ENCODE peak calls at places on chromosomes 4 and X, in four cellular contexts. H, R, W and M are unnamed samples.

GRCh38 chr4:82138376-82138775 is 235.4 kb downstream of the HNRNPD start:
- DNase-seq in R (no peak), W (no peak), H (no peak), M (no peak)

GRCh38 chrX:118552501-118552900 is 56.9 kb downstream of the DOCK11 start:
- DNase-seq in W (no peak), H (no peak), R (no peak), M (no peak)

GRCh38 chrX:132412208-132412607 is 76.6 kb downstream of the MBNL3 start:
- DNase-seq in H (peak), R (peak), W (no peak), M (no peak)

GRCh38 chrX:53685711-53686110 is 808 bp downstream of the HUWE1 start:
- DNase-seq in W (no peak), R (no peak), H (no peak), M (no peak)

GRCh38 chrX:149495573-149496071 is 9.5 kb downstream of the IDS start:
- DNase-seq in W (no peak), H (no peak), R (peak), M (no peak)

GRCh38 chr4:138522366-138522765 is 280.2 kb upstream of the SLC7A11 start:
- DNase-seq in R (peak), W (peak), H (no peak), M (peak)

GRCh38 chr4:7411491-7411890 is 23.2 kb downstream of the PSAPL1 start:
- DNase-seq in H (no peak), W (no peak), R (no peak), M (no peak)

GRCh38 chrX:14363719-14364118 is 165.6 kb upstream of the GLRA2 start:
- DNase-seq in R (no peak), W (no peak), H (no peak), M (no peak)

GRCh38 chr4:66062044-66062443 is 391.8 kb upstream of the EPHA5 start:
- DNase-seq in W (no peak), R (no peak), H (no peak), M (no peak)

GRCh38 chr4:33923469-33923868 is 2320.8 kb downstream of the ARAP2 start:
- DNase-seq in R (no peak), W (no peak), H (no peak), M (no peak)

GRCh38 chrX:23699636-23700194 is 32.4 kb downstream of the PRDX4 start:
- DNase-seq in H (peak), R (no peak), W (peak), M (no peak)

GRCh38 chr4:70892086-70892769 is 9.9 kb upstream of the MOB1B start:
- DNase-seq in H (no peak), R (no peak), W (peak), M (no peak)

GRCh38 chr4:88939697-88940096 is 117.3 kb downstream of the FAM13A start:
- DNase-seq in H (no peak), W (no peak), R (no peak), M (no peak)

GRCh38 chr4:20428410-20429160 is 176.9 kb downstream of the SLIT2 start:
- DNase-seq in R (no peak), H (no peak), W (no peak), M (no peak)

GRCh38 chr4:173135241-173135847 is 33.3 kb upstream of the GALNT7 start:
- DNase-seq in R (no peak), H (no peak), W (no peak), M (no peak)

GRCh38 chr4:153467897-153468262 is 1.7 kb downstream of the TMEM131L start:
- DNase-seq in R (no peak), H (no peak), W (no peak), M (no peak)

GRCh38 chrX:141760761-141761160 is 62.2 kb upstream of the SPANXD start:
- DNase-seq in R (no peak), W (no peak), H (no peak), M (no peak)

GRCh38 chr4:1784789-1785591 is 8.1 kb upstream of the FGFR3 start:
- DNase-seq in R (peak), H (no peak), W (peak), M (no peak)

GRCh38 chr4:176611954-176612353 is 180.8 kb downstream of the VEGFC start:
- DNase-seq in R (no peak), H (no peak), W (no peak), M (no peak)

GRCh38 chrX:8067754-8068469 is 103.2 kb downstream of the VCX2 start:
- DNase-seq in H (no peak), W (peak), R (no peak), M (no peak)

GRCh38 chrX:118286066-118286758 is 59.7 kb upstream of the WDR44 start:
- DNase-seq in R (no peak), H (no peak), W (no peak), M (no peak)

GRCh38 chr4:99633772-99634171 is 23.9 kb downstream of the C4orf54 start:
- DNase-seq in W (no peak), H (no peak), R (peak), M (no peak)

GRCh38 chr4:115453416-115453815 is 340.0 kb upstream of the NDST4 start:
- DNase-seq in W (no peak), H (no peak), R (no peak), M (no peak)

GRCh38 chr4:183875251-183875825 is 29.8 kb upstream of the STOX2 start:
- DNase-seq in H (no peak), R (no peak), W (no peak), M (no peak)

GRCh38 chrX:19680580-19680979 is 165.3 kb upstream of the MAP3K15 start:
- DNase-seq in W (no peak), H (no peak), R (no peak), M (no peak)

GRCh38 chr4:10783351-10783750 is 98.8 kb upstream of the CLNK start:
- DNase-seq in R (no peak), H (no peak), W (no peak), M (no peak)

GRCh38 chr4:15677507-15677988 is 4.1 kb upstream of the FAM200B start:
- DNase-seq in R (peak), H (no peak), W (no peak), M (no peak)

GRCh38 chr4:187576751-187577150 is 418.8 kb upstream of the ZFP42 start:
- DNase-seq in R (no peak), H (no peak), W (no peak), M (no peak)
- TF ChIP-seq ELF4 in R (no peak), H (no peak), W (no peak), M (no peak)

GRCh38 chrX:39808471-39808917 is 289.3 kb downstream of the BCOR start:
- DNase-seq in H (no peak), R (no peak), W (peak), M (no peak)
- TF ChIP-seq ELF4 in H (no peak), R (no peak), W (no peak), M (no peak)

GRCh38 chr4:75235359-75235951 is 278.7 kb downstream of the RCHY1 start:
- DNase-seq in H (no peak), W (no peak), R (no peak), M (no peak)
- TF ChIP-seq ELF4 in H (no peak), W (no peak), R (no peak), M (no peak)

GRCh38 chrX:153647461-153648357 is 706 bp downstream of the DUSP9 start:
- DNase-seq in W (no peak), R (no peak), H (no peak), M (no peak)
- TF ChIP-seq ELF4 in W (no peak), R (no peak), H (no peak), M (no peak)

DNA sequence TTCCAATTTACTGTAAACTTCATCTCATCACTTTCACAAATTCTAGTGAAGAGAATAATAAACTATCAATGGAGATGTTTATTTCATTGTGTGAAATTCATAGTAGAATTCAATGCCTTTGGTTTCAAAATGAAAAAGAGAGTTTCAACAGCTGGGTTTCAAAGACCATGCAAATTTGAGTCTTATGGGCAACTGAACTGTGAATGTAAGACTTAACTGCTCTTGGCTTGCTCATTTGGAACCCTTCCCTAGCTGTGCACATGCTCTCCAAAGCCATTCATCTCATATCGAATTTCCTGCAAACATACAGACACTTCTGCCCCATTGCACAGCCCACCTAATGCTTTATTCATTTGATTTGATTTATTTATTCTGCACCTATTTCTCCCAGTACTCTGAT is 154.5 kb downstream of the GRXCR1 start:
- DNase-seq in H (no peak), W (no peak), R (no peak), M (no peak)
- TF ChIP-seq ELF4 in H (no peak), W (no peak), R (no peak), M (no peak)

GRCh38 chr4:86644892-86645291 is 50.8 kb downstream of the PTPN13 start:
- DNase-seq in H (no peak), W (no peak), R (no peak), M (no peak)

GRCh38 chr4:86641516-86642090 is 47.5 kb downstream of the PTPN13 start:
- DNase-seq in W (no peak), R (no peak), H (no peak), M (no peak)

GRCh38 chr4:86640469-86640868 is 46.4 kb downstream of the PTPN13 start:
- DNase-seq in R (no peak), H (no peak), W (no peak), M (no peak)
- TF ChIP-seq ELF4 in R (no peak), H (no peak), W (no peak), M (no peak)